ENCODE peak calls at places on chromosomes 12 and 14, in seven cellular contexts. R is endothelial cell of umbilical vein, P is mammary epithelial cell, C is HCT116, E is uterus, W is testis, T is GM23248. A is an unnamed sample.
A peak's percentile ranks its signal among the peaks of the same experiment; 100 is the strongest.

GRCh38 chr12:28278499-28278898 is 88.2 kb downstream of the CCDC91 start:
- DNase-seq in C (no peak), W (no peak), P (no peak), T (no peak), R (no peak), E (no peak), A (no peak)

GRCh38 chr12:8681129-8681902 is 16.5 kb upstream of the RIMKLB start:
- DNase-seq in P (peak; percentile 94), T (peak; percentile 50), W (no peak), R (peak; percentile 91), E (no peak), C (no peak), A (peak; percentile 43)

GRCh38 chr12:115380509-115381120 is 696.6 kb upstream of the TBX3 start:
- DNase-seq in R (no peak), W (no peak), C (no peak), E (no peak), P (no peak), T (no peak), A (no peak)

GRCh38 chr12:104852102-104852501 is 106.0 kb downstream of the SLC41A2 start:
- DNase-seq in W (no peak), C (no peak), R (no peak), T (no peak), P (no peak), E (no peak), A (peak; percentile 41)

GRCh38 chr14:73686901-73687300 is 27.3 kb downstream of the PNMA1 start:
- DNase-seq in E (no peak), C (no peak), R (no peak), T (no peak), W (no peak), P (no peak), A (no peak)

GRCh38 chr14:61355892-61356325 is 34.5 kb downstream of the PRKCH start:
- DNase-seq in R (peak; percentile 100), P (peak; percentile 94), T (peak; percentile 35), W (no peak), C (peak; percentile 98), E (peak; percentile 18), A (peak; percentile 11)

GRCh38 chr14:54191846-54192245 is 205.0 kb upstream of the CDKN3 start:
- DNase-seq in P (peak; percentile 41), T (no peak), R (no peak), W (no peak), E (no peak), C (no peak), A (no peak)

GRCh38 chr12:22709292-22709691 is 84.3 kb downstream of the ETNK1 start:
- DNase-seq in R (peak; percentile 12), T (peak; percentile 20), C (peak; percentile 26), P (peak; percentile 24), W (no peak), E (no peak), A (no peak)

GRCh38 chr14:31010935-31011334 is 14.5 kb upstream of the AP4S1 start:
- DNase-seq in T (no peak), R (no peak), E (no peak), W (no peak), C (no peak), P (no peak), A (no peak)

GRCh38 chr14:72801381-72801812 is 92.5 kb downstream of the DPF3 start:
- DNase-seq in R (peak; percentile 93), T (peak; percentile 95), C (peak; percentile 50), E (no peak), W (no peak), P (peak; percentile 97), A (peak; percentile 99)

GRCh38 chr12:57998251-57998650 is 56.9 kb downstream of the ATP23 start:
- DNase-seq in P (no peak), R (no peak), W (no peak), T (no peak), E (no peak), C (no peak), A (no peak)

GRCh38 chr12:57996520-57996919 is 55.2 kb downstream of the ATP23 start:
- DNase-seq in R (no peak), P (no peak), W (no peak), C (no peak), E (no peak), T (peak; percentile 12), A (no peak)

GRCh38 chr12:58000499-58000898 is 59.1 kb downstream of the ATP23 start:
- DNase-seq in P (no peak), W (no peak), E (no peak), C (no peak), R (no peak), T (no peak), A (no peak)
- H3K9me3 ChIP-seq in P (peaks cover 16% of the 10 kb centered on the region), W (no peaks in the 10 kb centered on the region), E (peaks cover 15% of the 10 kb centered on the region), C (peaks cover 7% of the 10 kb centered on the region), R (no peaks in the 10 kb centered on the region), T (peaks cover 7% of the 10 kb centered on the region), A (peaks cover 13% of the 10 kb centered on the region)

GRCh38 chr12:109510196-109510595 is 32.8 kb downstream of the UBE3B start:
- DNase-seq in C (no peak), R (no peak), E (no peak), W (peak; percentile 76), P (no peak), T (no peak), A (no peak)

GRCh38 chr12:109517619-109518018 is 40.2 kb downstream of the UBE3B start:
- DNase-seq in T (no peak), P (no peak), W (no peak), E (no peak), C (no peak), R (no peak), A (no peak)

GRCh38 chr12:109513977-109514376 is 36.5 kb downstream of the UBE3B start:
- DNase-seq in T (no peak), P (peak; percentile 7), W (no peak), R (no peak), C (no peak), E (no peak), A (peak; percentile 11)

GRCh38 chr12:109512608-109513007 is 35.2 kb downstream of the UBE3B start:
- DNase-seq in R (no peak), C (no peak), W (no peak), E (no peak), T (no peak), P (no peak), A (peak; percentile 11)
- H3K9me3 ChIP-seq in R (no peaks in the 10 kb centered on the region), C (no peaks in the 10 kb centered on the region), W (no peaks in the 10 kb centered on the region), E (no peaks in the 10 kb centered on the region), T (no peaks in the 10 kb centered on the region), P (no peaks in the 10 kb centered on the region), A (no peaks in the 10 kb centered on the region)

GRCh38 chr12:34354239-34355200 is 332.2 kb downstream of the ALG10 start:
- DNase-seq in P (no peak), C (no peak), E (no peak), T (no peak), R (no peak), W (no peak), A (no peak)

GRCh38 chr12:34349673-34349961 is 327.3 kb downstream of the ALG10 start:
- DNase-seq in W (no peak), R (no peak), E (no peak), T (no peak), P (no peak), C (no peak), A (no peak)

GRCh38 chr12:34348836-34349672 is 326.8 kb downstream of the ALG10 start:
- DNase-seq in R (no peak), E (no peak), T (no peak), C (no peak), P (no peak), W (no peak), A (no peak)

GRCh38 chr12:34350092-34351041 is 328.1 kb downstream of the ALG10 start:
- DNase-seq in T (no peak), R (no peak), P (no peak), E (no peak), C (no peak), W (no peak), A (no peak)

GRCh38 chr12:34352098-34352497 is 329.8 kb downstream of the ALG10 start:
- DNase-seq in W (no peak), C (no peak), T (no peak), R (no peak), P (no peak), E (no peak), A (no peak)
- H3K9me3 ChIP-seq in W (no peaks in the 10 kb centered on the region), C (no peaks in the 10 kb centered on the region), T (no peaks in the 10 kb centered on the region), R (peaks cover 2% of the 10 kb centered on the region), P (peaks cover 49% of the 10 kb centered on the region), E (peaks cover 8% of the 10 kb centered on the region), A (peaks cover 25% of the 10 kb centered on the region)

DNA sequence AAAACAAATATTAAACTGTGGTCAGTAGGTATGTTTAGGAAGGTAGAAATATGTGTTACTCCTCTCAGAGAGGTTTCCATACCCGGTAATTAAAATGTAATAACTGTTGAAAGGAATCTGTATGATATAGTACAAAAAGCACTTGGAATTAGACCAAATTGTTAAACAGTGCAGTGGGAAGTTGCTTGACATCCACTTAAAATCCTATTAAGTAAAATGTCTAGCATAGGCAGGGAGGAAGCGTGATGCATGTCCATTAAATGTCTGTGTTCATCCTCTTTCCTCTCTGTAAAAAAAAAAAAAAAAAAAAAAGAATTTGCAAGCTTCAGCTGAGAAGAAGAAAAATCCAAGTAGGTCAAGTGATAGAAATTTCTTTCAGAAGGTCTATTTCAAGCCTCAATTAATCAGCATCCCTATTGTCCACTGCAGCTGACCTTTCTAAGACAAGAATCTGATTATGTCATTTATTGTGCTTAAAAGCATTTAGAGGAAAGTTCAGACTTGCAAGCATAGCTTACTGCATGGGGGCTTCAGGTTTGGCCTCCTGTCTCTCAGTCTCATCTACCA is 265.6 kb upstream of the RGS6 start:
- DNase-seq in P (no peak), C (no peak), W (no peak), R (peak; percentile 7), E (no peak), T (no peak), A (no peak)
- H3K9me3 ChIP-seq in P (no peaks in the 10 kb centered on the region), C (no peaks in the 10 kb centered on the region), W (no peaks in the 10 kb centered on the region), R (no peaks in the 10 kb centered on the region), E (no peaks in the 10 kb centered on the region), T (no peaks in the 10 kb centered on the region), A (no peaks in the 10 kb centered on the region)

GRCh38 chr12:77679701-77680100 is 151.0 kb upstream of the NAV3 start:
- DNase-seq in R (no peak), P (no peak), C (no peak), T (no peak), W (no peak), E (no peak), A (no peak)
- H3K9me3 ChIP-seq in R (no peaks in the 10 kb centered on the region), P (no peaks in the 10 kb centered on the region), C (no peaks in the 10 kb centered on the region), T (no peaks in the 10 kb centered on the region), W (no peaks in the 10 kb centered on the region), E (no peaks in the 10 kb centered on the region), A (no peaks in the 10 kb centered on the region)

GRCh38 chr12:71160585-71160984 is 2.8 kb upstream of the TSPAN8 start:
- DNase-seq in W (no peak), R (peak; percentile 41), C (no peak), P (peak; percentile 5), T (no peak), E (no peak), A (no peak)
- H3K9me3 ChIP-seq in W (no peaks in the 10 kb centered on the region), R (no peaks in the 10 kb centered on the region), C (no peaks in the 10 kb centered on the region), P (peaks cover 4% of the 10 kb centered on the region), T (no peaks in the 10 kb centered on the region), E (no peaks in the 10 kb centered on the region), A (peaks cover 2% of the 10 kb centered on the region)

GRCh38 chr14:29494312-29494711 is 433.3 kb downstream of the PRKD1 start:
- DNase-seq in E (no peak), R (no peak), T (no peak), P (no peak), C (no peak), W (no peak), A (no peak)
- H3K9me3 ChIP-seq in E (no peaks in the 10 kb centered on the region), R (no peaks in the 10 kb centered on the region), T (no peaks in the 10 kb centered on the region), P (peaks cover 15% of the 10 kb centered on the region), C (peaks cover 16% of the 10 kb centered on the region), W (no peaks in the 10 kb centered on the region), A (no peaks in the 10 kb centered on the region)